ENCODE peak calls at places on chromosomes 12 and 14, in seven cellular contexts. H is lung; O is kidney glomerular epithelial cell; Z is NCI-H1092; I is effector CD4-positive, alpha-beta T cell; G is activated CD8-positive, alpha-beta T cell treated with anti-CD3 and anti-CD28 coated beads, Interleukin-2, amount 10 ng/mL, durations not matched to agents 7 days and 5 days; R is NCI-H1436. A is an unnamed sample.

GRCh38 chr12:10242539-10242938 is 29.9 kb downstream of the GABARAPL1 start:
- DNase-seq in Z (no peak), H (no peak), R (no peak), I (no peak), O (no peak), G (no peak), A (no peak)

GRCh38 chr12:110619534-110619953 is 5.6 kb downstream of the TCTN1 start:
- DNase-seq in O (no peak), H (no peak), Z (no peak), G (peak), R (no peak), I (no peak), A (no peak)

GRCh38 chr12:51322452-51322851 is 1.5 kb downstream of the BIN2 start:
- DNase-seq in O (no peak), R (no peak), G (no peak), H (no peak), I (no peak), Z (no peak), A (no peak)

GRCh38 chr12:93050026-93050747 is 121.1 kb upstream of the EEA1 start:
- DNase-seq in O (peak), R (no peak), H (no peak), G (no peak), Z (no peak), I (no peak), A (no peak)

GRCh38 chr12:52093346-52093745 is 13.8 kb downstream of the SMIM41 start:
- DNase-seq in H (no peak), O (no peak), I (no peak), G (no peak), R (no peak), Z (no peak), A (peak)

GRCh38 chr12:7450667-7451066 is 6.7 kb upstream of the CD163L1 start:
- DNase-seq in H (no peak), O (no peak), R (no peak), I (no peak), Z (no peak), G (no peak), A (no peak)

GRCh38 chr14:80150301-80150700 is 61.0 kb downstream of the DIO2 start:
- DNase-seq in H (no peak), O (no peak), I (no peak), G (no peak), R (no peak), Z (no peak), A (no peak)

GRCh38 chr14:101105045-101105444 is 201.5 kb upstream of the RTL1 start:
- DNase-seq in Z (no peak), O (no peak), I (no peak), R (no peak), H (peak), G (peak), A (no peak)

GRCh38 chr14:33972522-33973162 is 21.8 kb upstream of the EGLN3 start:
- DNase-seq in R (no peak), G (no peak), I (no peak), O (no peak), Z (no peak), H (no peak), A (no peak)

GRCh38 chr12:25625146-25625545 is 72.1 kb upstream of the LMNTD1 start:
- DNase-seq in I (no peak), R (no peak), O (no peak), G (no peak), Z (no peak), H (no peak), A (no peak)

GRCh38 chr12:69929531-69929930 is 104.5 kb downstream of the MYRFL start:
- DNase-seq in O (no peak), G (no peak), R (no peak), H (no peak), Z (no peak), I (no peak), A (no peak)